ENCODE peak calls at places on chromosomes 4 and X, in ten cellular contexts. C is CD8-positive, alpha-beta T cell; F is hepatocyte; B is PC-9; P is neuronal stem cell; V is mesendoderm; N is thoracic aorta; E is HCT116; I is gastrocnemius medialis; R is heart left ventricle. M is an unnamed sample. For H3K36me3, the result is how much of the 10 kb centered on the place peaks cover.

GRCh38 chrX:9902651-9903050 is 64.5 kb upstream of the CLDN34 start:
- DNase-seq in R (no peak), N (no peak), F (no peak), I (no peak), C (no peak), E (no peak), B (peak), P (no peak), V (no peak), M (no peak)

GRCh38 chr4:158169516-158169915 is 3.3 kb downstream of the GASK1B start:
- DNase-seq in P (no peak), N (no peak), I (no peak), F (no peak), B (no peak), C (no peak), V (no peak), E (no peak), R (no peak), M (peak)

GRCh38 chrX:74613350-74614192 is 853 bp downstream of the RLIM start:
- DNase-seq in I (peak), F (peak), N (no peak), V (peak), P (no peak), E (no peak), R (no peak), C (no peak), B (no peak), M (peak)

GRCh38 chrX:143500751-143501150 is 16.5 kb downstream of the SPANXN3 start:
- DNase-seq in E (no peak), N (no peak), P (no peak), F (no peak), I (no peak), R (no peak), B (no peak), C (no peak), V (no peak), M (no peak)

GRCh38 chr4:19739101-19739651 is 512.5 kb upstream of the SLIT2 start:
- DNase-seq in P (no peak), E (peak), C (no peak), R (no peak), N (no peak), V (peak), B (peak), I (no peak), F (peak), M (no peak)

GRCh38 chr4:147547314-147548056 is 66.6 kb downstream of the EDNRA start:
- DNase-seq in C (no peak), P (no peak), N (no peak), V (no peak), I (no peak), E (no peak), B (no peak), F (no peak), R (no peak), M (no peak)

GRCh38 chrX:88865634-88866033 is 118.6 kb downstream of the CPXCR1 start:
- DNase-seq in V (no peak), P (no peak), E (no peak), C (no peak), N (no peak), I (no peak), R (no peak), B (no peak), F (no peak), M (no peak)

GRCh38 chr4:134202557-134202956 is 968 bp upstream of the PABPC4L start:
- DNase-seq in N (no peak), B (peak), F (no peak), I (no peak), V (no peak), E (no peak), P (no peak), R (no peak), C (no peak), M (no peak)

GRCh38 chrX:41720125-41720780 is 3.7 kb upstream of the GPR82 start:
- DNase-seq in C (peak), P (no peak), F (no peak), E (no peak), B (no peak), I (no peak), R (no peak), V (no peak), N (no peak), M (peak)

GRCh38 chrX:30060718-30061117 is 154.6 kb upstream of the MAGEB2 start:
- DNase-seq in R (no peak), B (no peak), P (peak), E (peak), C (no peak), N (no peak), I (no peak), F (peak), V (peak), M (peak)

GRCh38 chrX:19344661-19345060 is 934 bp downstream of the PDHA1 start:
- DNase-seq in P (no peak), N (no peak), V (no peak), I (no peak), B (no peak), C (no peak), E (no peak), F (no peak), R (no peak), M (no peak)

GRCh38 chr4:141417387-141417786 is 196.7 kb downstream of the ZNF330 start:
- DNase-seq in R (no peak), C (no peak), E (no peak), B (no peak), V (no peak), F (no peak), N (no peak), I (no peak), P (no peak), M (no peak)

GRCh38 chr4:145766273-145766672 is 86.3 kb downstream of the C4orf51 start:
- DNase-seq in F (no peak), V (no peak), R (no peak), C (no peak), I (no peak), N (no peak), E (no peak), P (no peak), B (no peak), M (no peak)
- H3K36me3 ChIP-seq in F (under half), V (under half), R (under half), C (under half), I (under half), N (under half), E (under half), P (under half), B (under half), M (half or more)

DNA sequence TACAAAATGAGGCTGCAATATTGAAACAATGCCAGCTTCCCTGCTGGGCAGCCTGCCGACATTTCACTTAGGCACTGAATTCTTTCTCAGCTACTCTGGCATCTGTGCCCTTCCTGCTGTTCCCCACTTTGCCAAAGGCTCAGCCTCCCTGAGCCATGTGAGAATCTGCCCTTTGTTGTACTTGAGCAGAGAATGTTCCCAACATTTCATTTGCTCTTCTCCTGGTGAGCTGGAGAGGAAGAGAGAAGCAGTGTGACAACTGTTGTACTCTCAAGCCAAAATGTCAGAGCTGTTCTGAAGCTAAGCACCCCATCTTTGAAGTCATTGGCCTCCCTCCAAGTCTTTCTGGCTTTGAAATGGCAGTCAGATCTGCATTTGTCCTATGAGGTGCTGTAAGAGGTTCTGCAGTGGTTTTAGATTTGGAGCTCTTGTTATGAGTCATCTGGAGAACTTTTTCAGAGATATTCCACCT is 32.5 kb downstream of the LANCL3 start:
- DNase-seq in I (no peak), N (no peak), B (peak), P (no peak), V (no peak), C (no peak), E (no peak), R (peak), F (no peak), M (no peak)
- H3K4me3 ChIP-seq in I (no peak), N (no peak), B (no peak), P (no peak), V (no peak), C (no peak), E (no peak), R (no peak), F (no peak), M (no peak)

GRCh38 chr4:41400296-41400695 is 137.7 kb upstream of the LIMCH1 start:
- DNase-seq in I (no peak), V (no peak), B (no peak), P (no peak), F (no peak), C (no peak), R (no peak), E (no peak), N (no peak), M (no peak)

GRCh38 chr4:41409095-41409494 is 128.9 kb upstream of the LIMCH1 start:
- DNase-seq in E (no peak), R (no peak), V (no peak), C (no peak), I (no peak), N (no peak), P (no peak), F (no peak), B (no peak), M (no peak)

GRCh38 chr4:41405464-41405863 is 132.5 kb upstream of the LIMCH1 start:
- DNase-seq in P (no peak), E (no peak), N (no peak), V (no peak), I (no peak), R (no peak), C (no peak), B (no peak), F (no peak), M (no peak)

GRCh38 chr4:41410049-41410448 is 127.9 kb upstream of the LIMCH1 start:
- DNase-seq in E (no peak), I (no peak), R (no peak), B (no peak), P (no peak), C (no peak), V (no peak), N (no peak), F (no peak), M (peak)

DNA sequence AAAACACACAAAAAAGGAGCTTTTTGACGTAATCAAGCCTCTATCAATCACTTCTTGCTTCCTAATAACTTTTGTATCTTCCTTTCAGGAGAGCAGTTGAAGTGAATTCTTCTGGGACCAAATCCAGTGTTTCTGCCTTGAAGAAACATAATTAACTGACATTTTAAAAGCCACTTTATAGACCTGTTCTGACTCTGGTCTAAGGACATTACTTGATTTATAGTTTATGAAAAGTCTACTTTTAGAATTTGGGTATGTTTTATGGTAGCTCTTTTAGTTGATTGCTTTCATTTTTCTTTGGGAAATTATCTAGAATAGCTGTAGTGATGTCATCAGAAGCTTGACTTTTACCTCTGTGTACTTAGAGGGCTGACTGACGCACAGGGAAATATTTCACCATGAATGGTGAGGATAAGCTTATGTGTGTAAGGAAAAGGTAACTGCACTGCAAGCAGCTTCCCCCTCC is 131.9 kb upstream of the LIMCH1 start:
- DNase-seq in F (peak), P (no peak), R (no peak), E (no peak), N (no peak), C (no peak), V (no peak), B (no peak), I (no peak), M (no peak)
- H3K27ac ChIP-seq in F (peak), P (no peak), R (no peak), E (no peak), N (no peak), C (no peak), V (no peak), B (no peak), I (no peak), M (no peak)

GRCh38 chrX:31130457-31131215 is 58.8 kb upstream of the FTHL17 start:
- DNase-seq in V (no peak), E (no peak), N (no peak), C (no peak), F (no peak), I (no peak), R (no peak), B (no peak), P (no peak), M (peak)
- H3K36me3 ChIP-seq in V (under half), E (under half), N (under half), C (under half), F (under half), I (under half), R (under half), B (under half), P (under half), M (under half)

GRCh38 chr4:23163649-23164436 is 471.1 kb downstream of the GBA3 start:
- DNase-seq in V (peak), P (peak), N (no peak), R (no peak), I (no peak), B (peak), C (no peak), E (no peak), F (no peak), M (no peak)
- H3K4me3 ChIP-seq in V (no peak), P (no peak), N (no peak), R (no peak), I (no peak), B (no peak), C (no peak), E (no peak), F (no peak), M (no peak)